ENCODE peak calls at places on chromosomes 11 and 22, in six cellular contexts. Q is GM03348; T is A172; Z is psoas muscle; U is suprapubic skin; X is naive thymus-derived CD4-positive, alpha-beta T cell. V is an unnamed sample.

GRCh38 chr11:1923201-1923956 is 3.9 kb downstream of the TNNT3 start:
- DNase-seq in Q (no peak), T (no peak), Z (peak; percentile 52), U (no peak), X (no peak), V (no peak)

GRCh38 chr11:70505331-70505731 is 107.0 kb downstream of the CTTN start:
- DNase-seq in Q (no peak), T (no peak), Z (peak; percentile 34), U (no peak), X (no peak), V (no peak)

GRCh38 chr11:117378966-117379865 is 51.6 kb downstream of the CEP164 start:
- DNase-seq in Q (no peak), T (no peak), Z (no peak), U (no peak), X (no peak), V (no peak)

GRCh38 chr11:17343907-17344306 is 7.7 kb upstream of the NCR3LG1 start:
- DNase-seq in Q (peak; percentile 75), T (peak; percentile 88), Z (no peak), U (no peak), X (no peak), V (peak; percentile 52)

GRCh38 chr11:114651145-114651718 is 27.1 kb upstream of the NXPE2 start:
- DNase-seq in Q (no peak), T (no peak), Z (no peak), U (no peak), X (no peak), V (no peak)

GRCh38 chr11:63974259-63975143 is at the start of gene COX8A:
- DNase-seq in Q (peak; percentile 98), T (peak; percentile 100), Z (peak; percentile 98), U (peak; percentile 99), X (peak; percentile 65), V (peak; percentile 99)

GRCh38 chr22:44950806-44951509 is 58.8 kb downstream of the PHF21B start:
- DNase-seq in Q (no peak), T (no peak), Z (no peak), U (no peak), X (no peak), V (no peak)

GRCh38 chr22:43862074-43862881 is at the start of gene SULT4A1:
- DNase-seq in Q (peak; percentile 40), T (no peak), Z (peak; percentile 31), U (no peak), X (no peak), V (peak; percentile 75)

GRCh38 chr11:119258180-119258579 is 52.0 kb downstream of the CBL start:
- DNase-seq in Q (no peak), T (no peak), Z (no peak), U (no peak), X (no peak), V (peak; percentile 46)

GRCh38 chr22:26590525-26590858 is 560 bp upstream of the TPST2 start:
- DNase-seq in Q (peak; percentile 47), T (no peak), Z (no peak), U (no peak), X (no peak), V (no peak)

GRCh38 chr11:110074499-110074898 is 18.7 kb upstream of the ZC3H12C start:
- DNase-seq in Q (no peak), T (no peak), Z (no peak), U (no peak), X (no peak), V (no peak)